ENCODE peak calls at places on chromosomes 4 and X, in five cellular contexts. Q is foreskin melanocyte, M is T-cell, G is Kasumi-1, L is tibial artery. V is an unnamed sample.

GRCh38 chr4:95742872-95743271 is 97.0 kb upstream of the PDHA2 start:
- DNase-seq in Q (no peak), M (no peak), G (no peak), L (no peak), V (no peak)

GRCh38 chrX:110015027-110015426 is 12.1 kb downstream of the TMEM164 start:
- DNase-seq in Q (peak), M (no peak), G (no peak), L (no peak), V (no peak)

GRCh38 chrX:40247848-40248622 is 150.3 kb upstream of the BCOR start:
- DNase-seq in Q (no peak), M (no peak), G (no peak), L (no peak), V (no peak)

GRCh38 chr4:153595894-153596601 is 88.0 kb upstream of the TLR2 start:
- DNase-seq in Q (no peak), M (no peak), G (no peak), L (no peak), V (no peak)

GRCh38 chrX:69137371-69137881 is 27.8 kb downstream of the PJA1 start:
- DNase-seq in Q (peak), M (no peak), G (no peak), L (peak), V (peak)

GRCh38 chr4:173506780-173507211 is 23.2 kb downstream of the HAND2 start:
- DNase-seq in Q (no peak), M (no peak), G (no peak), L (no peak), V (no peak)

GRCh38 chr4:184649971-184650855 is 675 bp downstream of the PRIMPOL start:
- DNase-seq in Q (peak), M (peak), G (no peak), L (peak), V (peak)

GRCh38 chr4:75723117-75723801 is 1.1 kb upstream of the USO1 start:
- DNase-seq in Q (no peak), M (no peak), G (no peak), L (no peak), V (no peak)

GRCh38 chrX:35380808-35381700 is 417.1 kb upstream of the MAGEB16 start:
- DNase-seq in Q (peak), M (no peak), G (peak), L (no peak), V (no peak)